ENCODE peak calls at places on chromosomes 5 and 9, in six cellular contexts. V is AG04450, C is GM06990, J is left lung, L is astrocyte of the spinal cord, H is upper lobe of left lung. F is an unnamed sample.

GRCh38 chr9:5569357-5569756 is 59.0 kb downstream of the PDCD1LG2 start:
- DNase-seq in V (no peak), C (no peak), J (no peak), L (no peak), H (no peak), F (no peak)

GRCh38 chr9:74908665-74909064 is 20.9 kb upstream of the TRPM6 start:
- DNase-seq in V (no peak), C (no peak), J (no peak), L (no peak), H (no peak), F (no peak)

GRCh38 chr9:21153688-21154608 is 12.3 kb upstream of the IFNW1 start:
- DNase-seq in V (no peak), C (no peak), J (no peak), L (peak), H (no peak), F (no peak)

GRCh38 chr9:38339496-38339895 is 53.0 kb upstream of the ALDH1B1 start:
- DNase-seq in V (peak), C (no peak), J (no peak), L (peak), H (no peak), F (no peak)

GRCh38 chr5:42423285-42424152 is at the start of gene GHR:
- DNase-seq in V (peak), C (peak), J (peak), L (peak), H (peak), F (peak)

GRCh38 chr5:77301447-77301878 is 91.0 kb downstream of the PDE8B start:
- DNase-seq in V (peak), C (no peak), J (no peak), L (no peak), H (no peak), F (peak)

GRCh38 chr5:113202904-113203716 is 226.5 kb downstream of the DCP2 start:
- DNase-seq in V (no peak), C (no peak), J (peak), L (peak), H (no peak), F (no peak)

GRCh38 chr5:150140830-150141229 is 14.8 kb downstream of the PDGFRB start:
- DNase-seq in V (peak), C (no peak), J (no peak), L (peak), H (no peak), F (no peak)

GRCh38 chr9:134044944-134045343 is 19.7 kb downstream of the BRD3OS start:
- DNase-seq in V (no peak), C (no peak), J (peak), L (no peak), H (no peak), F (no peak)

GRCh38 chr5:90162324-90162723 is 247.2 kb downstream of the CETN3 start:
- DNase-seq in V (no peak), C (no peak), J (no peak), L (no peak), H (no peak), F (no peak)

GRCh38 chr5:90158131-90158530 is 251.4 kb downstream of the CETN3 start:
- DNase-seq in V (no peak), C (no peak), J (no peak), L (no peak), H (no peak), F (no peak)

GRCh38 chr5:90166816-90167215 is 242.7 kb downstream of the CETN3 start:
- DNase-seq in V (no peak), C (no peak), J (no peak), L (no peak), H (no peak), F (no peak)

GRCh38 chr5:90161399-90161798 is 248.2 kb downstream of the CETN3 start:
- DNase-seq in V (no peak), C (no peak), J (peak), L (peak), H (peak), F (no peak)
- TF ChIP-seq CTCF in V (peak), C (peak), J (no peak), L (peak), H (no peak), F (no peak)

GRCh38 chr5:116864838-116865190 is 290.2 kb upstream of the SEMA6A start:
- DNase-seq in V (no peak), C (no peak), J (no peak), L (no peak), H (no peak), F (no peak)
- H3K4me3 ChIP-seq in V (no peak), C (no peak), J (no peak), L (no peak), H (no peak), F (no peak)

DNA sequence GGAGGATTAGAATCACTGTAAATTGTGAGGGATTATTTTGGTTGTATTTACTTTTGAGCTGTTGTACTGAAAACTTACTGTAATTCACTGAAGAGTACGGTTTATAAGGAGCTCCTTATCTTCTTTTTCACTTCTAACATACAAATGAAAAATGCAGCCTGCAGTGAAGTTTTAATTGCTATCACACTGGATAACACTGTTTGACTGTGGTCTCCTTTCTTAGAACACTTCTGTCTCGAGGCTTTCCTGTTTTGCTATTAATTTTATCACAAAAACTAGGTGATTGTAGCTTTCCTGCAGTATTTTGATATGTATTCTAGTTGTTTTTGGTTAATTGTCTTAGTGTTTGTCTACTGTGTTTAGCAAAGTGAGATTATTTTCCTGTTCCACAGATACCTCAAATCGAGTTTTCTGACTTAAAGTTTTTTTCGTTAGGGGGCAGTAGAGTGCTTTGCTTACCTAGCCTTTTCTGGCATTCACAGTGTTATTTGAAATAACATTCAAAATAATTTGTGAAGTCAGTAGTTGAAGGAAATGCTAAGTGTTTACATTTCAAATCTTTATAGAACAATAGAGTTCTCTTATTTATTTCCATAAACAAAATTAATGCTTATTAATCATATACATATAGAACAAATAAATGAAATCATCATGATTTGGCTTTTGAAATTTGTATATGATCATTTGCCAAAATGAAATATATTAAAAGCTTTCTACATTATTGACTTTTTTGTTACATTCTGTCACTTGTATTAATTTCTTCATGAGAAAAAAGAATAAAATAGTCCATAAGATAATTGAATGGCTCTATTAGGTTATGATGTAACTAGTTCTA is 52.9 kb downstream of the COMMD10 start:
- DNase-seq in V (peak), C (no peak), J (no peak), L (peak), H (no peak), F (peak)
- TF ChIP-seq CTCF in V (peak), C (peak), J (peak), L (peak), H (peak), F (peak)

GRCh38 chr9:18474778-18475177 is 825 bp downstream of the ADAMTSL1 start:
- DNase-seq in V (no peak), C (no peak), J (no peak), L (peak), H (no peak), F (no peak)

GRCh38 chr9:18478517-18479361 is 4.8 kb downstream of the ADAMTSL1 start:
- DNase-seq in V (no peak), C (no peak), J (no peak), L (peak), H (no peak), F (no peak)

GRCh38 chr9:18479405-18479804 is 5.5 kb downstream of the ADAMTSL1 start:
- DNase-seq in V (no peak), C (no peak), J (no peak), L (no peak), H (no peak), F (no peak)

GRCh38 chr9:18477719-18478118 is 3.8 kb downstream of the ADAMTSL1 start:
- DNase-seq in V (no peak), C (no peak), J (no peak), L (no peak), H (no peak), F (no peak)

GRCh38 chr9:18477121-18477705 is 3.3 kb downstream of the ADAMTSL1 start:
- DNase-seq in V (no peak), C (no peak), J (no peak), L (peak), H (no peak), F (no peak)
- H3K4me3 ChIP-seq in V (no peak), C (no peak), J (no peak), L (peak), H (no peak), F (peak)

DNA sequence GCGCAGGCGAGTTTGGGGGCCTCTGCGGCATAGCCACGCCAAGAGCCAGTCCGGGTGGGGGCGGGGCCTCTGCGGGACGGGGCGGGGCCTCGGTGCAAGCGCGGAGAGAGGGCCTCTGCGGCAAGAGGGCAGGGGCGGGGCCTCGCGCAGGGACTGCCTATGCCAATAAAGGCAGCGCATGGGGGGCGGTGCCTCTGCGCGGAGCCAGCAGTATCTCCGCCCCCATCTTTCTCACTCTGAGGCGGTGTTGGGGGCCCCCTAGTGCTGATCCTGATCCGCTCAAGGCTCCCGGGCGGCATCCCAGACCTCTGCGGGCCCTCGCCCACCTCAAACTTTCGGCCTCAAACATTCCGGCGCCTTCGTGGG is 9.2 kb upstream of the GPRIN1 start:
- DNase-seq in V (peak), C (peak), J (peak), L (peak), H (peak), F (peak)
- TF ChIP-seq CTCF in V (peak), C (peak), J (no peak), L (peak), H (peak), F (peak)

DNA sequence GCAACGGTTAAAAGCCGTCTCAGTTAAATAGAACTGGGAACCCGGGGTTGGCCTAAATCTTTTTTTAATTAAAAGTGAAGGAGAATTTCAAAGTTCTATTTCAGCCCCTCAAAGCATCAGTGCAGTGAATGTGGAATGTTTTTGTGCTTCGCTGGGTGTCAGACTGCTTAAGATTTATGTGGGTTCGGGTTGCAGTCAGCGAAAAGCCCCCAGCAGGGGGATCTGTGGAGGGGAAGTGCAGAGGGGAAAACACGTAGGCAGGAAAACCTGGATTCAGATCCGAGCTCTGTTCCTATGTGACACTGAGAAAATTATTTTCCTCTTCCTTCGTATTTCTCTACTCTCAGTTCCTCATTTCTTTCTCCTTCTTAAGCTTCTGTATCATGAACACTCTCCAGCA is 19.7 kb downstream of the BRINP1 start:
- DNase-seq in V (no peak), C (no peak), J (no peak), L (no peak), H (no peak), F (no peak)
- H3K4me3 ChIP-seq in V (no peak), C (no peak), J (no peak), L (no peak), H (no peak), F (no peak)

F was measured in HFF-Myc.